ENCODE peak calls at places on chromosomes 16 and 17, in eight cellular contexts. K is fibroblast of lung; R is tibial artery; X is neural progenitor cell; V is CD8-positive, alpha-beta T cell; Y is GM23248; A is breast epithelium; G is mesendoderm. Z is an unnamed sample.

GRCh38 chr16:2776500-2777139 is 460 bp downstream of the ELOB start:
- DNase-seq in V (peak; percentile 12), A (peak; percentile 52), X (peak; percentile 72), R (no peak), K (no peak), Y (peak; percentile 71), G (peak; percentile 34), Z (no peak)

GRCh38 chr17:6509295-6509771 is 47.0 kb downstream of the PITPNM3 start:
- DNase-seq in Y (peak; percentile 59), A (no peak), K (peak; percentile 58), X (no peak), V (no peak), G (no peak), R (no peak), Z (no peak)

GRCh38 chr16:86886651-86887050 is 308.3 kb downstream of the FOXL1 start:
- DNase-seq in K (peak; percentile 22), Y (no peak), X (no peak), R (no peak), A (no peak), G (peak; percentile 62), V (no peak), Z (no peak)

GRCh38 chr16:87412996-87413421 is 20.9 kb downstream of the MAP1LC3B start:
- DNase-seq in R (no peak), X (no peak), V (no peak), A (no peak), K (no peak), Y (no peak), G (no peak), Z (no peak)

GRCh38 chr17:28948873-28949184 is 2.5 kb downstream of the PHF12 start:
- DNase-seq in R (no peak), A (no peak), G (peak; percentile 81), X (peak; percentile 86), Y (no peak), K (peak; percentile 42), V (no peak), Z (no peak)

GRCh38 chr17:78828470-78829185 is 12.0 kb downstream of the USP36 start:
- DNase-seq in R (no peak), A (no peak), X (peak; percentile 24), K (peak; percentile 56), G (peak; percentile 78), Y (peak; percentile 88), V (no peak), Z (no peak)

GRCh38 chr17:35117984-35118383 is 1.7 kb downstream of the RAD51D start:
- DNase-seq in G (no peak), V (no peak), R (no peak), X (no peak), K (no peak), A (no peak), Y (peak; percentile 59), Z (no peak)

GRCh38 chr17:31696184-31696602 is 162.9 kb downstream of the COPRS start:
- DNase-seq in A (peak; percentile 70), R (peak; percentile 87), X (peak; percentile 94), V (no peak), Y (peak; percentile 97), K (peak; percentile 95), G (peak; percentile 88), Z (peak; percentile 8)

GRCh38 chr17:37650419-37651003 is 7.3 kb upstream of the DDX52 start:
- DNase-seq in Y (peak; percentile 75), K (peak; percentile 33), G (peak; percentile 59), A (no peak), V (no peak), X (peak; percentile 74), R (no peak), Z (no peak)

GRCh38 chr16:66650707-66651473 is 45.7 kb downstream of the CMTM4 start:
- DNase-seq in R (peak; percentile 79), V (peak; percentile 74), Y (peak; percentile 87), K (peak; percentile 77), A (peak; percentile 65), G (peak; percentile 92), X (peak; percentile 89), Z (peak; percentile 69)

GRCh38 chr17:42937712-42938596 is 26.3 kb downstream of the AARSD1 start:
- DNase-seq in R (no peak), K (peak; percentile 46), A (no peak), V (peak; percentile 0), Y (peak; percentile 80), X (peak; percentile 82), G (peak; percentile 81), Z (peak; percentile 1)

GRCh38 chr17:16255481-16255901 is 38.5 kb downstream of the PIGL start:
- DNase-seq in Y (peak; percentile 34), X (peak; percentile 70), A (no peak), K (peak; percentile 58), G (peak; percentile 62), V (no peak), R (peak; percentile 63), Z (peak; percentile 13)

GRCh38 chr16:85502357-85502756 is 110.8 kb upstream of the GSE1 start:
- DNase-seq in R (no peak), V (no peak), X (no peak), K (no peak), Y (no peak), G (no peak), A (no peak), Z (no peak)

GRCh38 chr16:57307365-57307764 is 22.9 kb upstream of the PLLP start:
- DNase-seq in A (no peak), R (no peak), K (no peak), Y (no peak), G (no peak), X (no peak), V (no peak), Z (no peak)

GRCh38 chr16:46859719-46860152 is 24.4 kb upstream of the GPT2 start:
- DNase-seq in V (no peak), X (no peak), Y (peak; percentile 97), K (peak; percentile 86), A (no peak), R (no peak), G (peak; percentile 44), Z (no peak)

GRCh38 chr17:75910699-75911098 is 6.0 kb upstream of the MRPL38 start:
- DNase-seq in Y (no peak), A (no peak), G (peak; percentile 69), X (peak; percentile 54), V (no peak), K (no peak), R (no peak), Z (no peak)

GRCh38 chr17:7656958-7657715 is 6.4 kb downstream of the ATP1B2 start:
- DNase-seq in K (peak; percentile 5), Y (no peak), X (peak; percentile 59), R (no peak), G (peak; percentile 98), V (no peak), A (no peak), Z (peak; percentile 27)

GRCh38 chr16:68005786-68006286 is 6.6 kb upstream of the DPEP2 start:
- DNase-seq in K (no peak), R (peak; percentile 55), A (no peak), V (peak; percentile 47), X (no peak), G (peak; percentile 40), Y (no peak), Z (no peak)

GRCh38 chr16:3207086-3207953 is 19.3 kb downstream of the OR1F1 start:
- DNase-seq in Y (no peak), A (no peak), V (no peak), K (no peak), R (no peak), G (no peak), X (no peak), Z (no peak)

GRCh38 chr16:81431554-81432353 is 12.9 kb upstream of the CMIP start:
- DNase-seq in A (no peak), K (peak; percentile 85), G (no peak), V (no peak), X (peak; percentile 41), Y (peak; percentile 94), R (peak; percentile 69), Z (no peak)

GRCh38 chr16:84950906-84951305 is 60.4 kb downstream of the ZDHHC7 start:
- DNase-seq in A (no peak), G (peak; percentile 62), X (no peak), K (no peak), R (no peak), Y (peak; percentile 55), V (no peak), Z (no peak)

GRCh38 chr17:20121359-20122235 is 112.4 kb downstream of the SPECC1 start:
- DNase-seq in R (peak; percentile 58), V (peak; percentile 58), G (peak; percentile 77), A (no peak), Y (peak; percentile 59), X (peak; percentile 77), K (peak; percentile 46), Z (peak; percentile 67)

GRCh38 chr16:69340095-69340644 is 598 bp downstream of the NIP7 start:
- DNase-seq in G (peak; percentile 25), R (no peak), V (no peak), K (peak; percentile 22), A (no peak), Y (peak; percentile 53), X (peak; percentile 10), Z (no peak)

GRCh38 chr16:10240854-10241613 is 58.8 kb upstream of the GRIN2A start:
- DNase-seq in A (no peak), Y (no peak), X (no peak), G (peak; percentile 76), R (no peak), V (no peak), K (peak; percentile 27), Z (no peak)

GRCh38 chr16:75263291-75263962 is 12.0 kb upstream of the BCAR1 start:
- DNase-seq in A (no peak), G (no peak), K (no peak), Y (peak; percentile 70), V (no peak), X (no peak), R (no peak), Z (no peak)

GRCh38 chr16:53484542-53484941 is 18.5 kb downstream of the AKTIP start:
- DNase-seq in K (no peak), V (no peak), R (no peak), X (no peak), G (no peak), A (no peak), Y (no peak), Z (no peak)
- H3K27ac ChIP-seq in K (no peak overlapping the region), V (no peak overlapping the region), R (no peak overlapping the region), X (no peak overlapping the region), G (no peak overlapping the region), A (no peak overlapping the region), Y (no peak overlapping the region), Z (no peak overlapping the region)

DNA sequence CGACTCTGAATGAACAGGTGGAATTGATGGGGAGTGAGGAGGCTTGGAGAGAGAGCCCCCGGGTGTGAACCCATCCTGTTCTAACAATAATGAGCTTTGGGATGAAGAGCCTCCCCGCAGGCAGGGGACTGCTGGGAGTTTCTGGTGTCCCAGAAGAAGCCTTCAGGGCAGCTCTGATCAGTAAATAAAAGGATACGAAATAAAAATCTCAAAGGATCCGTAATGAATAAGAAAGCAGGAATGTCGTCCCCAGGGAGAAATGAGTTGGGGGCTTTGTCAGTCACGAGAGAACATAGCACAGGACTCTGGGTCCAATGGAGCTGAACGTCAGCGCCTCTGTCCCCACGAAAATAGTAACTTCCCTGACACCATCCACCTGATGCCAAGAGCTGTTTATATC is 113.4 kb downstream of the PITPNC1 start:
- DNase-seq in R (no peak), K (no peak), V (no peak), A (no peak), X (peak; percentile 29), G (no peak), Y (no peak), Z (no peak)
- H3K27ac ChIP-seq in R (peak overlapping the region; percentile 50), K (peak overlapping the region; percentile 92), V (no peak overlapping the region), A (no peak overlapping the region), X (no peak overlapping the region), G (no peak overlapping the region), Y (peak overlapping the region; percentile 82), Z (peak overlapping the region; percentile 94)

GRCh38 chr17:41691031-41691777 is 2.5 kb downstream of the EIF1 start:
- DNase-seq in G (no peak), A (no peak), X (no peak), K (no peak), R (no peak), V (no peak), Y (no peak), Z (no peak)
- H3K27ac ChIP-seq in G (no peak overlapping the region), A (peak overlapping the region; percentile 97), X (no peak overlapping the region), K (peak overlapping the region; percentile 100), R (no peak overlapping the region), V (no peak overlapping the region), Y (peak overlapping the region; percentile 100), Z (no peak overlapping the region)

GRCh38 chr17:72592242-72592966 is 471.6 kb downstream of the SOX9 start:
- DNase-seq in A (no peak), R (no peak), X (peak; percentile 93), V (peak; percentile 19), K (peak; percentile 80), G (peak; percentile 87), Y (peak; percentile 90), Z (peak; percentile 72)
- H3K27ac ChIP-seq in A (no peak overlapping the region), R (peak overlapping the region; percentile 5), X (no peak overlapping the region), V (no peak overlapping the region), K (peak overlapping the region; percentile 38), G (no peak overlapping the region), Y (peak overlapping the region; percentile 40), Z (peak overlapping the region; percentile 76)